ENCODE peak calls at places on chromosome 5, in ten cellular contexts. One of them, this sample, is unnamed.

GRCh38 chr5:19940192-19940591 is 47.8 kb downstream of the CDH18 start:
- DNase-seq in OCI-LY7: no peak
- DNase-seq in Peyer's patch: no peak
- DNase-seq in H9: no peak
- DNase-seq in ovary: no peak
- DNase-seq in ascending aorta: no peak
- DNase-seq in neuronal stem cell: no peak
- DNase-seq in cardiac muscle cell: no peak
- DNase-seq in HCT116: no peak
- DNase-seq in WERI-Rb-1: no peak
- DNase-seq in this sample: no peak

GRCh38 chr5:14153071-14153864 is 10.1 kb downstream of the TRIO start:
- DNase-seq in OCI-LY7: no peak
- DNase-seq in Peyer's patch: no peak
- DNase-seq in H9: no peak
- DNase-seq in ovary: no peak
- DNase-seq in ascending aorta: no peak
- DNase-seq in neuronal stem cell: no peak
- DNase-seq in cardiac muscle cell: no peak
- DNase-seq in HCT116: no peak
- DNase-seq in WERI-Rb-1: no peak
- DNase-seq in this sample: no peak

GRCh38 chr5:131679911-131680310 is 44.9 kb upstream of the RAPGEF6 start:
- DNase-seq in OCI-LY7: no peak
- DNase-seq in Peyer's patch: no peak
- DNase-seq in H9: no peak
- DNase-seq in ovary: no peak
- DNase-seq in ascending aorta: no peak
- DNase-seq in neuronal stem cell: no peak
- DNase-seq in cardiac muscle cell: no peak
- DNase-seq in HCT116: no peak
- DNase-seq in WERI-Rb-1: no peak
- DNase-seq in this sample: no peak

GRCh38 chr5:58887721-58888409 is 305.0 kb downstream of the RAB3C start:
- DNase-seq in OCI-LY7: no peak
- DNase-seq in Peyer's patch: no peak
- DNase-seq in H9: no peak
- DNase-seq in ovary: peak; percentile 39
- DNase-seq in ascending aorta: no peak
- DNase-seq in neuronal stem cell: no peak
- DNase-seq in cardiac muscle cell: no peak
- DNase-seq in HCT116: no peak
- DNase-seq in WERI-Rb-1: no peak
- DNase-seq in this sample: no peak

GRCh38 chr5:179923422-179923821 is 15.7 kb upstream of the TBC1D9B start:
- DNase-seq in OCI-LY7: peak; percentile 77
- DNase-seq in Peyer's patch: no peak
- DNase-seq in H9: no peak
- DNase-seq in ovary: no peak
- DNase-seq in ascending aorta: no peak
- DNase-seq in neuronal stem cell: no peak
- DNase-seq in cardiac muscle cell: no peak
- DNase-seq in HCT116: no peak
- DNase-seq in WERI-Rb-1: no peak
- DNase-seq in this sample: no peak

GRCh38 chr5:133899506-133899905 is 68.9 kb downstream of the C5orf15 start:
- DNase-seq in OCI-LY7: no peak
- DNase-seq in Peyer's patch: no peak
- DNase-seq in H9: no peak
- DNase-seq in ovary: no peak
- DNase-seq in ascending aorta: no peak
- DNase-seq in neuronal stem cell: no peak
- DNase-seq in cardiac muscle cell: no peak
- DNase-seq in HCT116: no peak
- DNase-seq in WERI-Rb-1: no peak
- DNase-seq in this sample: no peak

GRCh38 chr5:126002222-126002897 is 420.8 kb upstream of the GRAMD2B start:
- DNase-seq in OCI-LY7: no peak
- DNase-seq in Peyer's patch: no peak
- DNase-seq in H9: no peak
- DNase-seq in ovary: peak; percentile 54
- DNase-seq in ascending aorta: peak; percentile 16
- DNase-seq in neuronal stem cell: no peak
- DNase-seq in cardiac muscle cell: peak; percentile 6
- DNase-seq in HCT116: no peak
- DNase-seq in WERI-Rb-1: peak; percentile 42
- DNase-seq in this sample: no peak

GRCh38 chr5:172533058-172533398 is 78.7 kb upstream of the SH3PXD2B start:
- DNase-seq in OCI-LY7: no peak
- DNase-seq in Peyer's patch: no peak
- DNase-seq in H9: peak; percentile 24
- DNase-seq in ovary: no peak
- DNase-seq in ascending aorta: no peak
- DNase-seq in neuronal stem cell: no peak
- DNase-seq in cardiac muscle cell: no peak
- DNase-seq in HCT116: no peak
- DNase-seq in WERI-Rb-1: no peak
- DNase-seq in this sample: no peak

GRCh38 chr5:1763960-1764605 is 35.6 kb downstream of the MRPL36 start:
- DNase-seq in OCI-LY7: no peak
- DNase-seq in Peyer's patch: no peak
- DNase-seq in H9: peak; percentile 26
- DNase-seq in ovary: no peak
- DNase-seq in ascending aorta: no peak
- DNase-seq in neuronal stem cell: no peak
- DNase-seq in cardiac muscle cell: no peak
- DNase-seq in HCT116: no peak
- DNase-seq in WERI-Rb-1: peak; percentile 6
- DNase-seq in this sample: no peak

GRCh38 chr5:65867509-65868195 is 58.7 kb upstream of the ERBIN start:
- DNase-seq in OCI-LY7: no peak
- DNase-seq in Peyer's patch: no peak
- DNase-seq in H9: no peak
- DNase-seq in ovary: no peak
- DNase-seq in ascending aorta: no peak
- DNase-seq in neuronal stem cell: no peak
- DNase-seq in cardiac muscle cell: no peak
- DNase-seq in HCT116: no peak
- DNase-seq in WERI-Rb-1: no peak
- DNase-seq in this sample: no peak

DNA sequence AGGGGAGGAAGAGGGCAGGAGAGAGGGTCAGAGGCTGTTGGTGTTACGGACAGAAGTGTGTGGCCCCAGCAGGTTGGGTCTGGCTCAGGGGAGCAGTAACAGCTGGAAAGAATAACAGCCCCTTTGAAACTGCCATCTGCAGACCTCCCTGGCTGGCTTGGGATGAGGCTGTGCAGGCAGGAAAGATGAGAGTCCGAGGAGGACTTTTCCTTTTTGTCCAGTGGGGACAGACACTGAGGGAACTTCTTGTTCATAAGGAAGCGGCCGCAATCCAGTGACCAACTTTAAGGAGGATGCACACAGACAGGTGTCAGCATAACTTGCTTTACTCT is 14.8 kb upstream of the PLEKHG4B start:
- DNase-seq in OCI-LY7: no peak
- DNase-seq in Peyer's patch: no peak
- DNase-seq in H9: no peak
- DNase-seq in ovary: no peak
- DNase-seq in ascending aorta: no peak
- DNase-seq in neuronal stem cell: no peak
- DNase-seq in cardiac muscle cell: no peak
- DNase-seq in HCT116: no peak
- DNase-seq in WERI-Rb-1: no peak
- DNase-seq in this sample: no peak
- H3K27ac ChIP-seq in OCI-LY7: no peak overlapping the region
- H3K27ac ChIP-seq in Peyer's patch: no peak overlapping the region
- H3K27ac ChIP-seq in H9: no peak overlapping the region
- H3K27ac ChIP-seq in ovary: no peak overlapping the region
- H3K27ac ChIP-seq in ascending aorta: no peak overlapping the region
- H3K27ac ChIP-seq in neuronal stem cell: peak overlapping the region; percentile 76
- H3K27ac ChIP-seq in cardiac muscle cell: no peak overlapping the region
- H3K27ac ChIP-seq in HCT116: no peak overlapping the region
- H3K27ac ChIP-seq in WERI-Rb-1: no peak overlapping the region
- H3K27ac ChIP-seq in this sample: no peak overlapping the region

DNA sequence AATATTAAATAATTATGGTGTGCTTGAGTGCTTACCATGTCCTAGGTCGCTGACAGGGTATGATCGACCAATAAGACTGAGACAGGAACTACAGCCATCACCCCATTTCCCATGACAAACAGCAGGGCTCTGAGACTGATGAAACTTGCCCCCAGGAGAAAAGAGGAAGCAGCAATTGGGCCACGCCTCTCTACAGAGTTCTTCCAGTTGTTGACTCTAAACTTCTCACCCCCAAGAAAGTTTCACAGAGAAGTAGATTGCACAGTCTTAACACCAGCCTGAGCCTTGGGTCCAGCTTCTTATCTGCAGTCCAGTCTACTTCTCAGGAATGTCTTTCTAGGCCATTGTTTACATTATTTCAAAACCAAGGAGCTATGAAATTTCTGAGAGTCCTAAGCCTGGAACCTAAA is 182.2 kb upstream of the ANKRD55 start:
- DNase-seq in OCI-LY7: peak; percentile 93
- DNase-seq in Peyer's patch: peak; percentile 85
- DNase-seq in H9: no peak
- DNase-seq in ovary: no peak
- DNase-seq in ascending aorta: peak; percentile 31
- DNase-seq in neuronal stem cell: no peak
- DNase-seq in cardiac muscle cell: no peak
- DNase-seq in HCT116: no peak
- DNase-seq in WERI-Rb-1: no peak
- DNase-seq in this sample: no peak
- H3K27ac ChIP-seq in OCI-LY7: peak overlapping the region; percentile 84
- H3K27ac ChIP-seq in Peyer's patch: peak overlapping the region; percentile 80
- H3K27ac ChIP-seq in H9: no peak overlapping the region
- H3K27ac ChIP-seq in ovary: no peak overlapping the region
- H3K27ac ChIP-seq in ascending aorta: peak overlapping the region; percentile 47
- H3K27ac ChIP-seq in neuronal stem cell: no peak overlapping the region
- H3K27ac ChIP-seq in cardiac muscle cell: no peak overlapping the region
- H3K27ac ChIP-seq in HCT116: no peak overlapping the region
- H3K27ac ChIP-seq in WERI-Rb-1: no peak overlapping the region
- H3K27ac ChIP-seq in this sample: no peak overlapping the region

DNA sequence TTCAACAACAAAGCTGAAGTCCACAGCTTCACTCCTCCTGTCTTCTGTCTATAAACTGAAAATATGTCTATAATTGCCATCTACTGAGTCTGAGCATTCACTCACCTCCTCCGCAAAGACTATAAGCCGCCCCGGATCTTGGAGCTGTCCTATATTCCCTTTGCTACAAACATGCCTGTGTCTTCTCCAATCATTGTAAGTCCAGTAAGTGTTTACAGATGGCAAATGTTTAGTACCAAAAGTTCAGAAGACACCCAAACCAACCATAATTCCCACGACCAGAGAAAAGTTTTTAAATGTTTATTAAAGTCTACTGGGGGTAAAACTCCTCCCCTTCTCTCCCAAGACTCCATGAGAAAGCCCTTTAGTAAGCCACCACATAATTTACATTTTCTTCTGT is 80.9 kb downstream of the EBF1 start:
- DNase-seq in OCI-LY7: no peak
- DNase-seq in Peyer's patch: no peak
- DNase-seq in H9: no peak
- DNase-seq in ovary: no peak
- DNase-seq in ascending aorta: no peak
- DNase-seq in neuronal stem cell: no peak
- DNase-seq in cardiac muscle cell: no peak
- DNase-seq in HCT116: no peak
- DNase-seq in WERI-Rb-1: no peak
- DNase-seq in this sample: no peak
- H3K27ac ChIP-seq in OCI-LY7: no peak overlapping the region
- H3K27ac ChIP-seq in Peyer's patch: no peak overlapping the region
- H3K27ac ChIP-seq in H9: no peak overlapping the region
- H3K27ac ChIP-seq in ovary: no peak overlapping the region
- H3K27ac ChIP-seq in ascending aorta: no peak overlapping the region
- H3K27ac ChIP-seq in neuronal stem cell: no peak overlapping the region
- H3K27ac ChIP-seq in cardiac muscle cell: no peak overlapping the region
- H3K27ac ChIP-seq in HCT116: no peak overlapping the region
- H3K27ac ChIP-seq in WERI-Rb-1: no peak overlapping the region
- H3K27ac ChIP-seq in this sample: no peak overlapping the region

GRCh38 chr5:31664566-31664965 is 25.6 kb downstream of the PDZD2 start:
- DNase-seq in OCI-LY7: peak; percentile 30
- DNase-seq in Peyer's patch: no peak
- DNase-seq in H9: peak; percentile 88
- DNase-seq in ovary: no peak
- DNase-seq in ascending aorta: no peak
- DNase-seq in neuronal stem cell: no peak
- DNase-seq in cardiac muscle cell: no peak
- DNase-seq in HCT116: peak; percentile 56
- DNase-seq in WERI-Rb-1: peak; percentile 81
- DNase-seq in this sample: no peak
- H3K27ac ChIP-seq in OCI-LY7: no peak overlapping the region
- H3K27ac ChIP-seq in Peyer's patch: no peak overlapping the region
- H3K27ac ChIP-seq in H9: no peak overlapping the region
- H3K27ac ChIP-seq in ovary: no peak overlapping the region
- H3K27ac ChIP-seq in ascending aorta: peak overlapping the region; percentile 82
- H3K27ac ChIP-seq in neuronal stem cell: no peak overlapping the region
- H3K27ac ChIP-seq in cardiac muscle cell: no peak overlapping the region
- H3K27ac ChIP-seq in HCT116: no peak overlapping the region
- H3K27ac ChIP-seq in WERI-Rb-1: no peak overlapping the region
- H3K27ac ChIP-seq in this sample: no peak overlapping the region

This sample was measured in epithelial cell of prostate.